ENCODE peak calls at places on chromosomes 11 and 22, in eight cellular contexts. M, R, U, C, N, S, I and K are unnamed samples.

GRCh38 chr11:34451053-34451452 is 12.3 kb downstream of the CAT start:
- DNase-seq in M (no peak), R (no peak), U (no peak), C (no peak), N (no peak), S (no peak), I (no peak), K (no peak)

GRCh38 chr11:69523453-69523852 is 42.0 kb downstream of the LINC01488 start:
- DNase-seq in M (no peak), R (no peak), U (no peak), C (no peak), N (no peak), S (no peak), I (no peak), K (no peak)

GRCh38 chr11:1382429-1382828 is 7.3 kb upstream of the BRSK2 start:
- DNase-seq in M (no peak), R (no peak), U (no peak), C (no peak), N (peak; percentile 52), S (no peak), I (no peak), K (peak; percentile 12)

GRCh38 chr22:44291265-44292006 is 21.3 kb downstream of the SHISAL1 start:
- DNase-seq in M (no peak), R (no peak), U (no peak), C (no peak), N (no peak), S (peak; percentile 7), I (no peak), K (no peak)

GRCh38 chr22:45505991-45506743 is 3.5 kb downstream of the FBLN1 start:
- DNase-seq in M (no peak), R (no peak), U (no peak), C (no peak), N (peak; percentile 41), S (no peak), I (no peak), K (no peak)

GRCh38 chr22:48700566-48701295 is 1126.9 kb downstream of the BRD1 start:
- DNase-seq in M (no peak), R (peak; percentile 55), U (no peak), C (no peak), N (no peak), S (no peak), I (no peak), K (peak; percentile 23)

GRCh38 chr11:117878314-117878938 is 2.0 kb upstream of the FXYD6 start:
- DNase-seq in M (no peak), R (no peak), U (no peak), C (no peak), N (no peak), S (no peak), I (no peak), K (no peak)

GRCh38 chr11:32109138-32109537 is 18.3 kb downstream of the RCN1 start:
- DNase-seq in M (no peak), R (no peak), U (no peak), C (no peak), N (no peak), S (peak; percentile 94), I (no peak), K (no peak)

GRCh38 chr11:27398413-27398780 is 35.4 kb upstream of the CCDC34 start:
- DNase-seq in M (no peak), R (no peak), U (no peak), C (no peak), N (no peak), S (no peak), I (no peak), K (no peak)

GRCh38 chr11:27401280-27401679 is 38.3 kb upstream of the CCDC34 start:
- DNase-seq in M (no peak), R (no peak), U (no peak), C (no peak), N (no peak), S (no peak), I (no peak), K (no peak)

GRCh38 chr11:27395556-27396258 is 32.7 kb upstream of the CCDC34 start:
- DNase-seq in M (no peak), R (no peak), U (no peak), C (no peak), N (no peak), S (peak; percentile 76), I (peak; percentile 77), K (no peak)

GRCh38 chr11:27396259-27396839 is 33.3 kb upstream of the CCDC34 start:
- DNase-seq in M (no peak), R (no peak), U (no peak), C (no peak), N (no peak), S (no peak), I (no peak), K (no peak)

DNA sequence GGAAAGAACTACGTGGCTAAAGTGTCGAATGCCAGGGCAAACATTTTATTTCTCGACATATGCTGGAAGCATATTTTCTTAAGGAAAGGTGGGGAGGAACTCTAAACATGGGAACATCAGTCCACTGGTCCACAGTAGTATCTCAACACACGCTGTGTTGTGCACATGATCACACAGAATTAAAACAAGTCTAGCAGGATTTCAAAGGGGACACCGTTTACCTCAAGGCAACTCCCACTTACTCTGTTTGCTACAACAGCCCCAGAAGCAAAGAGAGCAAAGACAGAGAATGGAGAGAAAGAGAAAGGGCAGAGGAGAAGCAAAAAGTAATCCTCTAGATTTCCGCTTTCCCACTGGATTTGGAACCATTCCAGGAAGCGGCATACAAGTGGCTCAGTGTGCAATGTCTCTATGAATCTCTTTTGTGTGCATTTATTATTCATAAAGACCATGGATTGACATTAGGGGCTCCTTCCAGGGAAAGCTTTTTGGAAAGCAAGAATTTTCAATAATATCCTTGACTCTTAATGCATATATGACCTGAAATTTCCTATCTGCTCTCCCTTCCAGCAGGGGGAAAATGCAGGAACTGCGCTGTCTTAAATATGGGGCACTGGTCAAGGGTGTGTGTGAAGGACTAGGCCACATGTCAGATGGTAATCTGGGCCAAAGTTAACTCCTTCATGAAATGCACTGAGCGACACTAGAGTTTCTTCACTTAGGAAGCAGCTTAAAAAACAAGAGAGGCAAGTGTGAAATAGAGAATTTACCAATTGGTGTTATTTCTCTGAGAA is 34.8 kb upstream of the CCDC34 start:
- DNase-seq in M (no peak), R (no peak), U (no peak), C (no peak), N (no peak), S (no peak), I (no peak), K (no peak)
- H3K4me1 ChIP-seq in M (no peaks in the 10 kb centered on the region), R (peaks cover 4% of the 10 kb centered on the region), U (peaks cover 16% of the 10 kb centered on the region), C (peaks cover 17% of the 10 kb centered on the region), N (peaks cover 20% of the 10 kb centered on the region), S (peaks cover 10% of the 10 kb centered on the region), I (peaks cover 76% of the 10 kb centered on the region), K (peaks cover 9% of the 10 kb centered on the region)

GRCh38 chr22:17980013-17980510 is 44.3 kb downstream of the MICAL3 start:
- DNase-seq in M (no peak), R (no peak), U (no peak), C (no peak), N (no peak), S (no peak), I (no peak), K (no peak)

GRCh38 chr22:17977371-17977770 is 47.0 kb downstream of the MICAL3 start:
- DNase-seq in M (no peak), R (no peak), U (no peak), C (no peak), N (no peak), S (no peak), I (no peak), K (no peak)

GRCh38 chr22:17974703-17975372 is 49.5 kb downstream of the MICAL3 start:
- DNase-seq in M (no peak), R (no peak), U (no peak), C (no peak), N (no peak), S (no peak), I (no peak), K (no peak)

GRCh38 chr22:17980638-17981051 is 43.7 kb downstream of the MICAL3 start:
- DNase-seq in M (no peak), R (no peak), U (no peak), C (no peak), N (no peak), S (peak; percentile 48), I (peak; percentile 87), K (peak; percentile 70)

DNA sequence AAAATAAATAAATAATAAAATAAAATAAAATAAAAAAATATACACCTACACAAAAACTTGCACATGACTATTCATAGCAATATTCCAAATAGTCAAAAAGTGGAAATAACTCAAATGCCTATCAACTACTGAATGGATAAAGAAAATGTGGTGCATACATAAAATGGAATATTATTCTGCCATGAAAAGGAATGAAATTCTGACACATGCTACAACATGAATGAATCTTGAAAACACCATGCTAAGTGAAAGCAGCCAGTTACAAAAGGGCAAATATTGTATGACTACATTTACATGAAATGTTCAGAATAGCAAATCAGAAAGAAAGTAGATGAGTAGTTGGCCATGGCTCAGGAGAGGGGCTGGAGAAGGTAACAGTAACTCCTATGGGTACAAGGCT is 46.3 kb downstream of the MICAL3 start:
- DNase-seq in M (no peak), R (no peak), U (no peak), C (no peak), N (no peak), S (no peak), I (no peak), K (no peak)
- H3K4me1 ChIP-seq in M (no peaks in the 10 kb centered on the region), R (peaks cover 7% of the 10 kb centered on the region), U (peaks cover 9% of the 10 kb centered on the region), C (peaks cover 11% of the 10 kb centered on the region), N (no peaks in the 10 kb centered on the region), S (peaks cover 26% of the 10 kb centered on the region), I (peaks cover 10% of the 10 kb centered on the region), K (peaks cover 42% of the 10 kb centered on the region)

GRCh38 chr11:3857628-3858027 is 2.2 kb downstream of the STIM1 start:
- DNase-seq in M (no peak), R (no peak), U (no peak), C (no peak), N (no peak), S (no peak), I (no peak), K (no peak)

GRCh38 chr11:3860360-3860759 is 4.9 kb downstream of the STIM1 start:
- DNase-seq in M (no peak), R (no peak), U (no peak), C (no peak), N (no peak), S (peak; percentile 41), I (no peak), K (no peak)

GRCh38 chr11:3861698-3862097 is 6.2 kb downstream of the STIM1 start:
- DNase-seq in M (no peak), R (no peak), U (no peak), C (no peak), N (no peak), S (no peak), I (no peak), K (no peak)

GRCh38 chr11:3856856-3857553 is 1.5 kb downstream of the STIM1 start:
- DNase-seq in M (no peak), R (no peak), U (no peak), C (no peak), N (no peak), S (no peak), I (no peak), K (no peak)

DNA sequence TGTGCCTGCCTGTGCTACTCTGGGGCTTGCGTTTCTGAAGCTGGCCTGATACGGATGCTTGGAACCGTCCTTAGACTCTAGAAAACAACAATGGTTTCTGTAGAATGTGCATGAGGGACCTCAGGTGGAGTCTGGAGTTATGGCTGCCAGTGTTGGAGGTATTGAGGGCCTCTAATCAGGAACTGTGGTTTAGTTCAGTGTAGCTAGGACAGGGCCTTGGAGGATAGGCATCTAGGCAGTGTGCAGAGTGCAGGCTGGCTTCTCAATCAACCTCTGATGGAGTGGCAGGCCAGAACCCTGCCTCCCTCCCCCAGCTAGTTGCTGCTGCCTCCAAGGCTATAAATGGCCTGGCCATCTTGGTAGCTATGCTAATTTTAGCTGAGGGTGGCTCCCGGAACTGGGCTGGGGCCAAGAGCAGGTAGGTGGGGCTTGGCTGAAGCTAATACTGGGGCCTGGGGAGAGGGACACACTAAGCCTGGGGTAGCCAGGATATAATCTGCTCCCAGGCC is 4.0 kb downstream of the STIM1 start:
- DNase-seq in M (peak; percentile 85), R (no peak), U (no peak), C (no peak), N (peak; percentile 70), S (no peak), I (peak; percentile 68), K (peak; percentile 70)
- H3K4me1 ChIP-seq in M (peaks cover 49% of the 10 kb centered on the region), R (no peaks in the 10 kb centered on the region), U (peaks cover 51% of the 10 kb centered on the region), C (peaks cover 35% of the 10 kb centered on the region), N (peaks cover 12% of the 10 kb centered on the region), S (peaks cover 17% of the 10 kb centered on the region), I (peaks cover 40% of the 10 kb centered on the region), K (peaks cover 70% of the 10 kb centered on the region)

DNA sequence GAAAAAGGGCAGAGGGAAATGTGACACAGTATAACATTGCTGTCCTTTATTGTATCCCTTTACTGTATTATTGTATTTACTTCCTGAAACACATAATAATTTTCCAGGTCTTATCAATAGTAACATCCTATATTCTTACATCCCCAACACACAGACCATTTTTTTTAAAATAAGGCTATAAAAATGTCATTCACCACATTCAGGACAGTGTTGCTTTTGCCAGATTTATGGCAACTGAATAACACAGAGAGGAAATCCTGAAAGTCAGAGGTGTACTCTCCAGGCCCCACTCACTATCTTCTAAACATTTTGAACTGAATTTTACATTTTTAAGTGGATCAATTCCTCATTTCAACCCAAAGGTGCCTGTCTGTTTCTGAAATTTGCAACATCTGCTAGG is 104.8 kb upstream of the MTMR2 start:
- DNase-seq in M (no peak), R (no peak), U (no peak), C (no peak), N (no peak), S (no peak), I (no peak), K (no peak)
- H3K4me1 ChIP-seq in M (peaks cover 35% of the 10 kb centered on the region), R (no peaks in the 10 kb centered on the region), U (no peaks in the 10 kb centered on the region), C (no peaks in the 10 kb centered on the region), N (no peaks in the 10 kb centered on the region), S (peaks cover 2% of the 10 kb centered on the region), I (no peaks in the 10 kb centered on the region), K (no peaks in the 10 kb centered on the region)